ENCODE peak calls at places on chromosomes 6 and 20, in seven cellular contexts. V is stomach, R is NB4, E is ovary, F is MM.1S, P is AG10803, C is hepatocyte. U is an unnamed sample.

GRCh38 chr6:64256483-64256882 is 620.9 kb downstream of the PHF3 start:
- DNase-seq in V (no peak), R (no peak), E (no peak), F (no peak), P (no peak), C (no peak), U (no peak)

GRCh38 chr6:88908598-88909548 is 54.5 kb downstream of the RNGTT start:
- DNase-seq in V (no peak), R (no peak), E (no peak), F (no peak), P (peak), C (no peak), U (peak)

GRCh38 chr20:61263084-61263695 is 11.1 kb downstream of the CDH4 start:
- DNase-seq in V (no peak), R (peak), E (no peak), F (peak), P (peak), C (peak), U (peak)

GRCh38 chr20:57089701-57090144 is 176.7 kb downstream of the BMP7 start:
- DNase-seq in V (peak), R (peak), E (peak), F (peak), P (peak), C (peak), U (peak)

GRCh38 chr6:69948479-69949114 is 82.2 kb downstream of the COL19A1 start:
- DNase-seq in V (no peak), R (no peak), E (no peak), F (no peak), P (no peak), C (no peak), U (no peak)

GRCh38 chr6:44285552-44286284 is 15.5 kb downstream of the TMEM151B start:
- DNase-seq in V (no peak), R (peak), E (no peak), F (no peak), P (no peak), C (no peak), U (peak)

GRCh38 chr6:80932364-80932763 is 820.1 kb downstream of the TENT5A start:
- DNase-seq in V (no peak), R (no peak), E (no peak), F (no peak), P (peak), C (no peak), U (peak)

GRCh38 chr20:62120990-62121775 is 1.1 kb upstream of the LSM14B start:
- DNase-seq in V (no peak), R (no peak), E (no peak), F (no peak), P (peak), C (no peak), U (peak)

GRCh38 chr6:127382413-127382812 is 39.0 kb upstream of the ECHDC1 start:
- DNase-seq in V (no peak), R (no peak), E (no peak), F (no peak), P (no peak), C (no peak), U (no peak)

GRCh38 chr6:31037692-31038091 is 27.4 kb downstream of the MUC22 start:
- DNase-seq in V (no peak), R (no peak), E (no peak), F (no peak), P (peak), C (no peak), U (peak)

GRCh38 chr6:90222724-90223198 is 73.9 kb downstream of the BACH2 start:
- DNase-seq in V (no peak), R (no peak), E (no peak), F (no peak), P (no peak), C (peak), U (no peak)

GRCh38 chr6:7975764-7976146 is 65.2 kb upstream of the TXNDC5 start:
- DNase-seq in V (peak), R (peak), E (peak), F (peak), P (peak), C (peak), U (peak)

GRCh38 chr20:54347216-54347833 is 128.1 kb upstream of the DOK5 start:
- DNase-seq in V (no peak), R (no peak), E (no peak), F (no peak), P (no peak), C (no peak), U (no peak)

GRCh38 chr20:5024103-5024502 is 22.8 kb upstream of the SLC23A2 start:
- DNase-seq in V (no peak), R (no peak), E (no peak), F (no peak), P (no peak), C (no peak), U (no peak)

GRCh38 chr20:2066461-2067122 is 35.0 kb upstream of the STK35 start:
- DNase-seq in V (no peak), R (no peak), E (no peak), F (no peak), P (no peak), C (no peak), U (no peak)

GRCh38 chr6:36757206-36757605 is 59.6 kb downstream of the RAB44 start:
- DNase-seq in V (no peak), R (no peak), E (no peak), F (peak), P (no peak), C (no peak), U (no peak)

GRCh38 chr20:23630392-23630849 is 7.3 kb downstream of the CST3 start:
- DNase-seq in V (no peak), R (no peak), E (no peak), F (no peak), P (no peak), C (no peak), U (no peak)

GRCh38 chr6:25866011-25866410 is 8.0 kb downstream of the SLC17A3 start:
- DNase-seq in V (no peak), R (peak), E (no peak), F (no peak), P (no peak), C (no peak), U (no peak)

GRCh38 chr6:113596907-113597583 is 260.1 kb upstream of the MARCKS start:
- DNase-seq in V (peak), R (peak), E (peak), F (no peak), P (peak), C (no peak), U (peak)

GRCh38 chr6:125038925-125039324 is 76.7 kb downstream of the RNF217 start:
- DNase-seq in V (no peak), R (no peak), E (no peak), F (no peak), P (no peak), C (no peak), U (no peak)

GRCh38 chr6:35448191-35448590 is 3.9 kb upstream of the FANCE start:
- DNase-seq in V (no peak), R (no peak), E (no peak), F (no peak), P (no peak), C (no peak), U (no peak)

GRCh38 chr20:25252686-25253421 is 5.0 kb downstream of the PYGB start:
- DNase-seq in V (no peak), R (peak), E (no peak), F (no peak), P (no peak), C (peak), U (no peak)

GRCh38 chr6:166418691-166419143 is 36.0 kb upstream of the MPC1 start:
- DNase-seq in V (no peak), R (no peak), E (no peak), F (no peak), P (no peak), C (no peak), U (no peak)

GRCh38 chr6:55819811-55820210 is 55.6 kb downstream of the BMP5 start:
- DNase-seq in V (no peak), R (no peak), E (no peak), F (no peak), P (no peak), C (no peak), U (peak)
- H3K4me3 ChIP-seq in V (no peak), R (no peak), E (no peak), F (no peak), P (no peak), C (no peak), U (no peak)

GRCh38 chr6:41100871-41101287 is 28.1 kb downstream of the NFYA start:
- DNase-seq in V (no peak), R (no peak), E (peak), F (no peak), P (no peak), C (no peak), U (no peak)
- TF ChIP-seq CTCF in V (no peak), R (no peak), E (no peak), F (no peak), P (no peak), C (no peak), U (no peak)

GRCh38 chr6:108293527-108294296 is 1.1 kb upstream of the AFG1L start:
- DNase-seq in V (no peak), R (peak), E (no peak), F (no peak), P (no peak), C (no peak), U (no peak)
- H3K4me3 ChIP-seq in V (peak), R (peak), E (no peak), F (peak), P (no peak), C (peak), U (peak)

DNA sequence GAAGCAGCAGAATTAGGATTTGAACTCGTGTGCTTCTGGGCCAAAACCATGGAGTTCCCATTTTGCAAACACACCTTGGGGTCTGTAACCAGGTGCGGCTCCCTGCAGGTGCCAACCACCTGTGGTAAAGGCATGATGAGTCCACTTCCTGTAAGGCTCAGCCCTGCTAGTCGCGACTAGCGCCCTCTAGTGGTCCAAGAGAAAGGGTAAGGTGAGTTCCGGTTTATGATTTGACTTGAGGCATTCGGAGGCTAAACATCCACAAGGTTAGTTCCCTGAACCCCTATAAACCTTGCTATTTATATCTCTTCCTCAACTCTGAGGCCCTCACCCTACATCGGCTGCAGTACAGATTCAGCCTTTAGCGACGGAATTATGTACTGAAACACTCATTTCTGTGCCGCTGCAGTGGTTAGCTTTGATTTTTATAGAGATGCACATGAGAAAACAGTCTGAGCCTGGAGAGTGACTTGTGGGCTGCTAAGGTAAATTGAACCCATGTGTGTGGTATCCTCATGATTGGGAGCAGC is 173.4 kb downstream of the PLCB1 start:
- DNase-seq in V (peak), R (peak), E (no peak), F (peak), P (no peak), C (peak), U (peak)
- TF ChIP-seq CTCF in V (peak), R (peak), E (no peak), F (peak), P (peak), C (peak), U (peak)